ENCODE peak calls at places on chromosomes 2 and 18, in four cellular contexts. I is activated T-helper 1 cell treated with anti-CD3 and anti-CD28 coated beads, Interleukin-12 subunit alpha, Interleukin-12 subunit beta, Interleukin-2, Interleukin-4 antibody, amounts not matched to agents 30 ng/mL and 10 ng/mL and 1 ng/mL, durations not matched to agents 14 hours and 24 hours and 36 hours; G is GM04504; F is SJSA1. T is an unnamed sample.

GRCh38 chr2:11539317-11540147 is 5.7 kb downstream of the GREB1 start:
- DNase-seq in I (no peak), G (no peak), F (no peak), T (no peak)

GRCh38 chr2:19349911-19350677 is 8.3 kb downstream of the OSR1 start:
- DNase-seq in I (peak), G (no peak), F (no peak), T (peak)

GRCh38 chr2:221716434-221717303 is 144.6 kb upstream of the EPHA4 start:
- DNase-seq in I (no peak), G (no peak), F (no peak), T (no peak)

GRCh38 chr2:37637985-37638384 is 33.5 kb downstream of the CDC42EP3 start:
- DNase-seq in I (no peak), G (no peak), F (no peak), T (no peak)

GRCh38 chr18:78784861-78785260 is 194.8 kb upstream of the SALL3 start:
- DNase-seq in I (no peak), G (no peak), F (no peak), T (no peak)

GRCh38 chr2:205288681-205289080 is 393.6 kb upstream of the NRP2 start:
- DNase-seq in I (no peak), G (no peak), F (no peak), T (no peak)

GRCh38 chr2:182081602-182082260 is 96.1 kb downstream of the PPP1R1C start:
- DNase-seq in I (no peak), G (no peak), F (no peak), T (no peak)

GRCh38 chr2:18924905-18925691 is 335.7 kb upstream of the NT5C1B start:
- DNase-seq in I (no peak), G (no peak), F (no peak), T (no peak)

GRCh38 chr2:5250482-5250881 is 441.7 kb upstream of the SOX11 start:
- DNase-seq in I (no peak), G (no peak), F (no peak), T (no peak)

GRCh38 chr18:22585821-22586220 is 168.1 kb upstream of the CTAGE1 start:
- DNase-seq in I (no peak), G (no peak), F (no peak), T (no peak)

GRCh38 chr2:212897296-212897695 is 254.1 kb downstream of the IKZF2 start:
- DNase-seq in I (no peak), G (peak), F (no peak), T (no peak)

GRCh38 chr2:241189856-241190201 is 1.4 kb downstream of the ANO7 start:
- DNase-seq in I (no peak), G (no peak), F (no peak), T (no peak)

GRCh38 chr2:202317080-202317859 is 51.7 kb downstream of the NOP58 start:
- DNase-seq in I (no peak), G (peak), F (peak), T (no peak)

GRCh38 chr18:48885951-48886400 is 64.8 kb downstream of the SMAD7 start:
- DNase-seq in I (no peak), G (no peak), F (no peak), T (no peak)

GRCh38 chr2:100643906-100644501 is 81.2 kb downstream of the PDCL3 start:
- DNase-seq in I (no peak), G (no peak), F (no peak), T (no peak)

GRCh38 chr18:13019301-13019700 is 28.1 kb downstream of the CEP192 start:
- DNase-seq in I (no peak), G (no peak), F (no peak), T (no peak)

GRCh38 chr2:73436019-73436418 is 50.4 kb downstream of the ALMS1 start:
- DNase-seq in I (no peak), G (no peak), F (no peak), T (no peak)

GRCh38 chr18:7908686-7909299 is 341.7 kb downstream of the PTPRM start:
- DNase-seq in I (no peak), G (no peak), F (no peak), T (no peak)

GRCh38 chr2:203786912-203787311 is 80.5 kb downstream of the CD28 start:
- DNase-seq in I (no peak), G (no peak), F (no peak), T (no peak)

GRCh38 chr2:55033076-55033742 is 17.0 kb downstream of the RTN4 start:
- DNase-seq in I (no peak), G (no peak), F (no peak), T (peak)

GRCh38 chr2:215401896-215402379 is 33.9 kb downstream of the FN1 start:
- DNase-seq in I (no peak), G (peak), F (no peak), T (no peak)

GRCh38 chr2:217418090-217418489 is 558.2 kb upstream of the TNP1 start:
- DNase-seq in I (no peak), G (no peak), F (no peak), T (no peak)

GRCh38 chr18:60987963-60988362 is 345.3 kb upstream of the CDH20 start:
- DNase-seq in I (no peak), G (no peak), F (no peak), T (no peak)

GRCh38 chr2:222819722-222820333 is 41.0 kb upstream of the ACSL3 start:
- DNase-seq in I (no peak), G (peak), F (no peak), T (no peak)

GRCh38 chr2:71611247-71611646 is 157.9 kb downstream of the DYSF start:
- DNase-seq in I (no peak), G (no peak), F (peak), T (no peak)

GRCh38 chr2:128321784-128322650 is 3.3 kb upstream of the HS6ST1 start:
- DNase-seq in I (peak), G (peak), F (peak), T (peak)

GRCh38 chr2:185738679-185739472 is at the start of gene FSIP2:
- DNase-seq in I (peak), G (no peak), F (no peak), T (peak)

GRCh38 chr2:184041077-184041476 is 557.3 kb upstream of the ZNF804A start:
- DNase-seq in I (no peak), G (no peak), F (no peak), T (no peak)

GRCh38 chr2:88199912-88200682 is 30.0 kb downstream of the THNSL2 start:
- DNase-seq in I (no peak), G (no peak), F (no peak), T (no peak)